ENCODE peak calls at places on chromosomes 6 and 20, in four cellular contexts. Q, J, A and F are unnamed samples. For H3K36me3, the result is how much of the 10 kb centered on the place peaks cover.

GRCh38 chr20:16476032-16476431 is 97.2 kb downstream of the KIF16B start:
- DNase-seq in Q (no peak), J (peak), A (peak), F (peak)

GRCh38 chr6:98636941-98637340 is 197.4 kb upstream of the POU3F2 start:
- DNase-seq in Q (no peak), J (no peak), A (no peak), F (no peak)

GRCh38 chr6:33926451-33926850 is 122.6 kb upstream of the MLN start:
- DNase-seq in Q (no peak), J (peak), A (no peak), F (peak)

GRCh38 chr20:6699931-6700562 is 67.4 kb upstream of the BMP2 start:
- DNase-seq in Q (no peak), J (peak), A (no peak), F (no peak)

GRCh38 chr6:21738180-21739094 is 144.9 kb downstream of the SOX4 start:
- DNase-seq in Q (no peak), J (no peak), A (no peak), F (no peak)

GRCh38 chr6:116169880-116170279 is 43.9 kb upstream of the COL10A1 start:
- DNase-seq in Q (no peak), J (no peak), A (no peak), F (no peak)

GRCh38 chr6:109503327-109504224 is 20.6 kb upstream of the ZBTB24 start:
- DNase-seq in Q (no peak), J (no peak), A (no peak), F (no peak)

GRCh38 chr20:14566505-14566904 is 229.1 kb upstream of the FLRT3 start:
- DNase-seq in Q (no peak), J (no peak), A (peak), F (no peak)

GRCh38 chr6:35363293-35363750 is 21.0 kb downstream of the PPARD start:
- DNase-seq in Q (peak), J (no peak), A (peak), F (no peak)

GRCh38 chr6:149319413-149319812 is 1.9 kb downstream of the TAB2 start:
- DNase-seq in Q (no peak), J (no peak), A (no peak), F (no peak)

GRCh38 chr6:162032620-162033019 is 694.9 kb downstream of the PRKN start:
- DNase-seq in Q (no peak), J (no peak), A (no peak), F (no peak)

GRCh38 chr6:101226677-101227135 is 166.8 kb upstream of the GRIK2 start:
- DNase-seq in Q (no peak), J (peak), A (peak), F (peak)

GRCh38 chr6:38187688-38188590 is 368.4 kb downstream of the ZFAND3 start:
- DNase-seq in Q (no peak), J (no peak), A (no peak), F (no peak)

GRCh38 chr6:151807513-151808330 is at the start of gene ESR1:
- DNase-seq in Q (peak), J (peak), A (peak), F (no peak)
- H3K4me3 ChIP-seq in Q (peak), J (peak), A (peak), F (no peak)

GRCh38 chr6:11766056-11766455 is 12.5 kb downstream of the ADTRP start:
- DNase-seq in Q (no peak), J (no peak), A (no peak), F (no peak)
- TF ChIP-seq CTCF in Q (no peak), J (no peak), A (no peak), F (no peak)

DNA sequence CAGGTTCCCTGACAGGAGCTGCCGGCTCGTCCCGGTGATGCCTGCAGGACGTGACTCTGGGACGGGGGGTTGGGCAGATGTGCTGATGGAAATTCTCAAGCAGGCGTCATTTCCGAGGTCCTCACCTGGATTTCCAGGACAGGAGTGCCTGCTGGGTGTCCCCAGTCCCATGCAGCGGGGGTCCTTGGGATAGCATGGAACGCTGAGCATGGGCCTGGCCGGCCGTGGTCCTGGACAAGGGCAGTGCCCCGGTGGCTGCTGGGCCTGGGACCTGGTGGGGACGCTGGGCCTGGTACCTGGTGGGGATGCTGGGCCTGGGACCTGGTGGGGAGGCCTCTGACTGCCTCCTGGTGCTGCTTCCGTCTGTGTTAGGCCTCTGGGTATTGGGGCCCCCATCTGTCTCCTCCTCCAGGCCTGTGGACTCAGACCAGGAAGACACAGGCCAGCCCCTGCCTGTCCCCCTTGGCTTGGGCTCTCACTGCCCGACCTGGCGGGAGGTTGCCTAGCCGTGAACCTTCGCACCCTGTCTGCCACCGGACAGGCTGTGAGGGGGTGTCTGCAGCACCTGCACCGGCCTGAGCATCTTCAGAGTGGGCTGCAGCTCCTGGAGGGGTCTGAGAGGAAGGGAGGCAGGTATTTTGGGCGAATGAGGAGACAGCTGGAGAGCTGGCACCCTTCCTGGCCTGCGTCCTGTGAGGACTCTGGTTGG is 6.2 kb downstream of the RTEL1 start:
- DNase-seq in Q (no peak), J (no peak), A (no peak), F (no peak)
- H3K36me3 ChIP-seq in Q (half or more), J (under half), A (under half), F (under half)

GRCh38 chr6:93419304-93420162 is at the start of gene EPHA7:
- DNase-seq in Q (peak), J (peak), A (peak), F (peak)

GRCh38 chr6:93416575-93417420 is 2.6 kb downstream of the EPHA7 start:
- DNase-seq in Q (peak), J (peak), A (peak), F (peak)

GRCh38 chr6:93418113-93418447 is 1.3 kb downstream of the EPHA7 start:
- DNase-seq in Q (no peak), J (no peak), A (peak), F (no peak)

GRCh38 chr6:93418448-93419303 is 683 bp downstream of the EPHA7 start:
- DNase-seq in Q (peak), J (peak), A (peak), F (peak)

DNA sequence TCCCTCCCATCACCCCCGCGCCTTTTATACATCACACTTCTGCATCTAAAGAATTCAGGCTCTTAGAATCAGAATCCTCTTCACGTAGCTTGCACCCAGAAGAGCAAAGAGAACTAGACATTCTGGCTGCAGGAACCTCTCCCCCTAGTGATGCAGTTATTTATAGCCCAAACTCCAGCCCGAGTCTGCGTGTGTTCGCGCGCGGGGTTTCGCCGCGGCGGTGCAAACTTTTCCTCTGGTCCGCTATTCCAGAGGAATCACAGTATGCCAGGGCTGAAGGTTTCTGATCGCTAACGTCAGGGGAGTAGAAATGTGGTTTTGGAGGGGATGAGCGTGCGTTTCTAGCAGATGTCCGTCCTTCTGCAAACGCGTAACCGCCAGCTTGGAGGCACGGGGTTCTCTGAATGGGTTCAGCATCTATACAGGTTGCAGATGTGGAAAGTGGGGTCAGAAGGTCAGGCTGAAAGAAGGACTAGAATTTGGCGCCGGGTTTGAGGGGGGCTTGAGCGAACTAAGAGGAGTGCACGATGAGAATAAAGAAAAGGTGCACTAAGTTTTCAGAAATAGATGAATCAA is 1.9 kb downstream of the EPHA7 start:
- DNase-seq in Q (peak), J (peak), A (peak), F (peak)
- H3K4me3 ChIP-seq in Q (peak), J (peak), A (peak), F (no peak)

GRCh38 chr20:3168079-3168828 is 5.1 kb downstream of the LZTS3 start:
- DNase-seq in Q (peak), J (no peak), A (peak), F (no peak)
- TF ChIP-seq CTCF in Q (peak), J (no peak), A (peak), F (no peak)

DNA sequence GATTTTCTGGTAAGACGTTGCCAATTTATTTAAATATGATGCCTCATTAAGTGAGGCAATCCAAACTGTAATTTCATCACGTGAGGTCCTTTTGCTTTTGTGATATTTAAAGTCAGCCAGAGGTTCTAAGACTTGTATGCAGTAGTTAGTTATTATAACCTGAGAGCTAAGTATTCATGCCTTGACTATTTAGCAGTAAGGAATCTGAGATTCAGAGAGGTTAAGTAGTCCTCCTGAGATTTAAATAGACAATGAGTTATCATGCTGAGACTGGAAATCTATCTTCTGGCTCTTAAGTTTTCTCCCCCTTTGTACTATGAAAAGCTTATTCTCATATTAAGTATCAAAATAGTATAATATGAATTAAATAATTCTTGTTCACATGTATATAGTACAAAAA is 158.0 kb downstream of the UTRN start:
- DNase-seq in Q (no peak), J (no peak), A (no peak), F (no peak)
- H3K36me3 ChIP-seq in Q (half or more), J (under half), A (under half), F (under half)